ENCODE peak calls at places on chromosomes 12 and 14, in five cellular contexts. U, B, A, V and X are unnamed samples.
A peak's percentile ranks its signal among the peaks of the same experiment; 100 is the strongest.

GRCh38 chr12:57454566-57455373 is at the start of gene INHBE:
- DNase-seq in A (peak; percentile 63), V (no peak), B (no peak), U (peak; percentile 88), X (no peak)

GRCh38 chr12:102120886-102121285 is 903 bp downstream of the PARPBP start:
- DNase-seq in V (no peak), B (peak; percentile 47), A (no peak), U (peak; percentile 17), X (no peak)

GRCh38 chr14:81296263-81296923 is 75.6 kb upstream of the GTF2A1 start:
- DNase-seq in A (no peak), V (no peak), U (no peak), B (no peak), X (no peak)

GRCh38 chr14:33938131-33938949 is 12.5 kb downstream of the EGLN3 start:
- DNase-seq in A (peak; percentile 91), B (no peak), V (peak; percentile 60), U (no peak), X (no peak)

GRCh38 chr12:46523863-46524770 is 151.5 kb upstream of the SLC38A2 start:
- DNase-seq in B (no peak), A (no peak), V (no peak), U (peak; percentile 95), X (no peak)

GRCh38 chr14:90541076-90541634 is 144.3 kb downstream of the CALM1 start:
- DNase-seq in B (no peak), A (no peak), V (no peak), U (no peak), X (no peak)

GRCh38 chr14:85536835-85537195 is 6.9 kb downstream of the FLRT2 start:
- DNase-seq in V (no peak), A (no peak), B (no peak), U (peak; percentile 73), X (no peak)

GRCh38 chr14:77143071-77143470 is 1.5 kb upstream of the ZDHHC22 start:
- DNase-seq in B (no peak), U (no peak), A (no peak), V (no peak), X (no peak)

GRCh38 chr12:10732554-10732953 is 9.4 kb upstream of the YBX3 start:
- DNase-seq in A (no peak), U (no peak), B (no peak), V (no peak), X (no peak)

GRCh38 chr12:23376238-23376637 is 573.2 kb downstream of the SOX5 start:
- DNase-seq in B (no peak), U (no peak), A (no peak), V (no peak), X (no peak)
- H3K4me3 ChIP-seq in B (no peak overlapping the region), U (no peak overlapping the region), A (no peak overlapping the region), V (no peak overlapping the region), X (no peak overlapping the region)

GRCh38 chr12:27852742-27853141 is 72.7 kb upstream of the MANSC4 start:
- DNase-seq in U (no peak), V (no peak), B (no peak), A (no peak), X (no peak)
- TF ChIP-seq CTCF in U (no peak), V (no peak), B (no peak), A (no peak), X (no peak)

GRCh38 chr14:75141967-75142366 is 15.1 kb upstream of the NEK9 start:
- DNase-seq in U (peak; percentile 50), A (no peak), B (peak; percentile 37), V (no peak), X (no peak)

GRCh38 chr14:75141062-75141461 is 14.2 kb upstream of the NEK9 start:
- DNase-seq in B (peak; percentile 13), U (no peak), V (no peak), A (no peak), X (no peak)

GRCh38 chr14:75139185-75139584 is 12.3 kb upstream of the NEK9 start:
- DNase-seq in U (no peak), A (no peak), B (no peak), V (no peak), X (no peak)

GRCh38 chr14:75140620-75141019 is 13.8 kb upstream of the NEK9 start:
- DNase-seq in V (no peak), U (no peak), B (no peak), A (no peak), X (no peak)

DNA sequence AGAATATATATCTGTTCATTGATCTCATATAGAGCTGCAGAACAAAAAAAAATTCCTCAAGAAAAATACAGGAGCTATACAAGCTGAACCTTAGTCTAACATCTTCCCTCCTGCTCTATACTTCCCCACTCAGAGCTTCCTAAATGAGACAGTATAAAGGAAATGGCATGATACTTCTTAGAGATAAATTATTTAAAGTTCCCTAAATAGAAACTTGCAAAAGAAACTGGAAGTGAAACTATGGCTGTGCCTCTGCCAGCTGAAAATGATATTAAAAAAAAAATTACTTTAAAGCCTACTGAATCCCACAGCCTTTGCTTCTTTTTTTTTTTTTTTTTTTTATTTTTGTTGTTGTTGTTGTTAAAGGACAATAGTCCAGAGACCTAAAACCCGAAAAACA is 11.6 kb upstream of the NEK9 start:
- DNase-seq in B (no peak), U (peak; percentile 16), A (no peak), V (no peak), X (no peak)
- H3K4me3 ChIP-seq in B (no peak overlapping the region), U (no peak overlapping the region), A (no peak overlapping the region), V (no peak overlapping the region), X (no peak overlapping the region)

DNA sequence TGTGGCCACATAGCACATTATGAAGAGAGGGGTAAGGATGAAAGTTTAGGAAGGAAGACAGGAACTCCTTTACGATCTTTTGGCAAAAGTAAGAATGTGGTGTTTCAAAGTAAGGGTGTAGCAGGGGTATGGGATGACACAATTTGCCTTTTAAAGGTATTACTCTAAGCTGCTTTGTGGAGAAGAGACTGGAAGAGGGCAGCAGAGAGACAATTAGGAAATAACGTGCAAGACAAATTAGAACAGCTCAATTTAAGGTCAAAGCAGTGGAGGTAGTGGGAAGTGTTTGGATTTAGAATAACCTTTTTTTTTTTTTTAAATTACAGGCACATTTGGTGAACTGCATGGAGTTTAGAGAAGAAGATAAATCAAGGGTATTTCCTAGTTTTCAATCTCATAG is 342.6 kb downstream of the NOVA1 start:
- DNase-seq in U (peak; percentile 70), V (no peak), B (no peak), A (no peak), X (no peak)
- TF ChIP-seq CTCF in U (peak; percentile 71), V (no peak), B (no peak), A (no peak), X (no peak)

DNA sequence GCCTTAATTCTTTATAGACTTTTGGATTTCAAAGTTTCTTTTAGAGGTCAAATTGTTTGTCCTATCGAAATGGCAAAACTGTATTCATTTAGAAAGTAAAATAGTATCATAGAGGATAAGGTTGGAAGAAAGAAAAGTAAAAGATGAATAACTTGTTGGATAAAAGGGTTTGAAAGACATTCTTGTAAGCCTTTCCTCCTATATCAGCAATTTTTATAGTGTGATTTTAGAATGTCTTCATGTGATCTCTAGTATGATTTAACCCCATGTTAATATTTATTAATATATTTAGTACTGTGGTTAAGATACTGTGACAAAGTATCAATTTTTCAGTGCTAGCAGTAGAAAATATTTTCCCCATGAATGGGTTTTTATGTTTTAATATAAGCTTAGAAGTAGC is 4.5 kb downstream of the ARF6 start:
- DNase-seq in B (no peak), A (no peak), V (no peak), U (no peak), X (no peak)
- H3K4me3 ChIP-seq in B (peak overlapping the region; percentile 67), A (no peak overlapping the region), V (peak overlapping the region; percentile 0), U (peak overlapping the region; percentile 90), X (peak overlapping the region; percentile 48)

GRCh38 chr12:1532796-1533195 is 61.6 kb downstream of the FBXL14 start:
- DNase-seq in V (no peak), U (peak; percentile 41), B (no peak), A (no peak), X (no peak)
- TF ChIP-seq CTCF in V (no peak), U (peak; percentile 35), B (no peak), A (no peak), X (no peak)

GRCh38 chr12:132949936-132950837 is 5.9 kb downstream of the ZNF605 start:
- DNase-seq in B (no peak), U (no peak), V (no peak), A (no peak), X (no peak)

GRCh38 chr12:132950844-132951535 is 5.1 kb downstream of the ZNF605 start:
- DNase-seq in U (no peak), V (no peak), B (no peak), A (no peak), X (no peak)

GRCh38 chr12:132952371-132953162 is 3.5 kb downstream of the ZNF605 start:
- DNase-seq in B (no peak), U (no peak), V (no peak), A (no peak), X (no peak)

GRCh38 chr12:132953163-132953425 is 3.0 kb downstream of the ZNF605 start:
- DNase-seq in V (no peak), U (no peak), A (no peak), B (no peak), X (no peak)

GRCh38 chr12:132951649-132952048 is 4.5 kb downstream of the ZNF605 start:
- DNase-seq in U (no peak), A (no peak), V (no peak), B (no peak), X (no peak)
- H3K4me3 ChIP-seq in U (no peak overlapping the region), A (no peak overlapping the region), V (no peak overlapping the region), B (no peak overlapping the region), X (no peak overlapping the region)

GRCh38 chr14:30657050-30657449 is 34.9 kb downstream of the SCFD1 start:
- DNase-seq in V (no peak), U (peak; percentile 20), A (no peak), B (no peak), X (no peak)
- TF ChIP-seq CTCF in V (no peak), U (no peak), A (no peak), B (no peak), X (no peak)